ENCODE peak calls at places on chromosomes 7 and 10, in six cellular contexts. F is endothelial cell; V is B cell; H is stimulated activated CD4-positive, alpha-beta T cell treated with anti-CD3 and anti-CD28 coated beads, Interleukin-1b, Interleukin-23, amount 100 ng/mL, for 24 hours; I is amniotic stem cell; A is AG04449. U is an unnamed sample.

GRCh38 chr7:13115157-13115772 is 427.8 kb downstream of the ARL4A start:
- DNase-seq in F (no peak), H (no peak), V (no peak), A (no peak), I (no peak), U (no peak)

GRCh38 chr10:93512565-93512964 is 16.2 kb downstream of the CEP55 start:
- DNase-seq in I (no peak), F (no peak), H (no peak), A (peak), V (no peak), U (no peak)

GRCh38 chr10:114166053-114166452 is 8.0 kb downstream of the CCDC186 start:
- DNase-seq in I (no peak), V (no peak), A (no peak), F (no peak), H (no peak), U (peak)

GRCh38 chr10:75399461-75400162 is 2.0 kb downstream of the ZNF503 start:
- DNase-seq in I (no peak), H (no peak), A (peak), F (peak), V (peak), U (peak)

GRCh38 chr10:55024718-55025117 is 223.7 kb upstream of the PCDH15 start:
- DNase-seq in I (no peak), F (no peak), A (no peak), V (no peak), H (no peak), U (no peak)

GRCh38 chr10:133161486-133162051 is 1.6 kb downstream of the KNDC1 start:
- DNase-seq in A (no peak), H (no peak), F (no peak), V (no peak), I (no peak), U (no peak)

GRCh38 chr10:30529373-30529998 is 95.5 kb downstream of the MAP3K8 start:
- DNase-seq in H (peak), A (no peak), V (peak), I (no peak), F (no peak), U (peak)

GRCh38 chr10:116126239-116126638 is 146.8 kb downstream of the GFRA1 start:
- DNase-seq in H (no peak), I (no peak), F (no peak), A (no peak), V (no peak), U (no peak)

GRCh38 chr7:74598558-74598957 is 59.0 kb upstream of the GTF2I start:
- DNase-seq in A (no peak), F (no peak), H (no peak), I (peak), V (no peak), U (no peak)

GRCh38 chr10:117004238-117004626 is 755 bp downstream of the SHTN1 start:
- DNase-seq in H (no peak), I (no peak), A (no peak), V (no peak), F (no peak), U (no peak)

GRCh38 chr10:16116404-16117304 is 256.3 kb upstream of the MINDY3 start:
- DNase-seq in V (no peak), A (no peak), F (peak), I (no peak), H (no peak), U (peak)

GRCh38 chr7:114979388-114979787 is 57.5 kb downstream of the MDFIC start:
- DNase-seq in V (no peak), I (no peak), H (no peak), A (no peak), F (peak), U (no peak)

U was measured in small intestine.